ENCODE peak calls at places on chromosomes 7 and 10, in five cellular contexts. B is right lobe of liver, A is IMR-90, L is A549, N is heart left ventricle. H is an unnamed sample.

GRCh38 chr7:51017576-51018535 is 235.2 kb upstream of the GRB10 start:
- DNase-seq in B (no peak), L (no peak), A (no peak), N (peak), H (no peak)

GRCh38 chr7:2948794-2949193 is 94.9 kb downstream of the CARD11 start:
- DNase-seq in B (no peak), N (no peak), L (no peak), A (no peak), H (no peak)

GRCh38 chr7:155811560-155811894 is 736 bp downstream of the SHH start:
- DNase-seq in L (no peak), A (no peak), N (no peak), B (no peak), H (no peak)

GRCh38 chr10:104120903-104121484 is 977 bp upstream of the SFR1 start:
- DNase-seq in B (peak), N (peak), L (peak), A (peak), H (peak)

GRCh38 chr10:73095479-73096021 is 1.1 kb downstream of the P4HA1 start:
- DNase-seq in B (peak), N (peak), L (peak), A (peak), H (no peak)

GRCh38 chr10:117168135-117168674 is 29.1 kb upstream of the KCNK18 start:
- DNase-seq in B (peak), L (peak), A (peak), N (peak), H (no peak)

GRCh38 chr10:58157076-58157766 is 110.5 kb downstream of the IPMK start:
- DNase-seq in B (no peak), N (no peak), A (peak), L (peak), H (no peak)

GRCh38 chr7:7976677-7977076 is 8.1 kb downstream of the GLCCI1 start:
- DNase-seq in A (no peak), L (no peak), N (no peak), B (no peak), H (no peak)

GRCh38 chr10:105586451-105587098 is 945.5 kb downstream of the SORCS3 start:
- DNase-seq in N (no peak), L (no peak), B (no peak), A (peak), H (no peak)

GRCh38 chr10:118444016-118444415 is 101.9 kb upstream of the FAM204A start:
- DNase-seq in A (no peak), N (no peak), B (no peak), L (no peak), H (no peak)

GRCh38 chr10:89644691-89644966 is 413 bp downstream of the PANK1 start:
- DNase-seq in L (no peak), B (peak), A (no peak), N (peak), H (no peak)

GRCh38 chr7:138449580-138449979 is 10.5 kb upstream of the TRIM24 start:
- DNase-seq in B (no peak), L (peak), N (no peak), A (no peak), H (no peak)

GRCh38 chr7:117190104-117190503 is 132.8 kb downstream of the WNT2 start:
- DNase-seq in A (no peak), N (no peak), L (no peak), B (no peak), H (no peak)

GRCh38 chr7:39091774-39092173 is 114.1 kb downstream of the POU6F2 start:
- DNase-seq in N (no peak), B (no peak), A (no peak), L (no peak), H (no peak)

GRCh38 chr10:27464993-27465392 is 39.1 kb upstream of the RAB18 start:
- DNase-seq in B (no peak), A (no peak), L (no peak), N (no peak), H (no peak)

GRCh38 chr7:1142051-1142635 is 17.9 kb downstream of the ZFAND2A start:
- DNase-seq in B (peak), N (no peak), L (no peak), A (no peak), H (no peak)

GRCh38 chr10:127524869-127525268 is 24.2 kb upstream of the NPS start:
- DNase-seq in B (no peak), A (no peak), L (peak), N (no peak), H (no peak)

GRCh38 chr10:124267231-124267885 is 151.4 kb downstream of the OAT start:
- DNase-seq in N (no peak), A (no peak), L (no peak), B (no peak), H (no peak)

GRCh38 chr7:41824284-41824683 is 121.4 kb upstream of the INHBA start:
- DNase-seq in N (no peak), A (peak), B (no peak), L (no peak), H (no peak)

GRCh38 chr10:10786334-10787090 is 231.2 kb upstream of the CELF2 start:
- DNase-seq in A (peak), L (no peak), N (no peak), B (no peak), H (no peak)

GRCh38 chr10:43166879-43167490 is 28.7 kb downstream of the CSGALNACT2 start:
- DNase-seq in B (no peak), N (no peak), L (no peak), A (no peak), H (no peak)

GRCh38 chr10:90288403-90288933 is 569.4 kb downstream of the HTR7 start:
- DNase-seq in N (no peak), B (no peak), A (peak), L (no peak), H (no peak)

GRCh38 chr7:2266911-2267310 is 24.9 kb downstream of the NUDT1 start:
- DNase-seq in B (no peak), L (peak), N (no peak), A (peak), H (no peak)

GRCh38 chr10:49174261-49174925 is 13.8 kb downstream of the TMEM273 start:
- DNase-seq in B (no peak), A (no peak), N (no peak), L (no peak), H (peak)

GRCh38 chr10:29119374-29119773 is 169.5 kb upstream of the LYZL1 start:
- DNase-seq in A (peak), B (peak), N (no peak), L (peak), H (no peak)

GRCh38 chr7:29345590-29345989 is 151.0 kb downstream of the CHN2 start:
- DNase-seq in A (no peak), L (peak), N (peak), B (peak), H (no peak)

GRCh38 chr10:79444243-79445119 is 943 bp downstream of the ZCCHC24 start:
- DNase-seq in N (peak), A (peak), B (peak), L (peak), H (no peak)

GRCh38 chr7:10473569-10473968 is 500.1 kb upstream of the PHF14 start:
- DNase-seq in B (no peak), N (no peak), L (no peak), A (no peak), H (no peak)

GRCh38 chr7:121076350-121077164 is 88.0 kb downstream of the CPED1 start:
- DNase-seq in L (no peak), N (no peak), A (peak), B (no peak), H (no peak)

GRCh38 chr7:132601783-132602182 is 25.5 kb upstream of the PLXNA4 start:
- DNase-seq in B (no peak), N (no peak), L (no peak), A (no peak), H (no peak)

GRCh38 chr7:2666588-2667250 is 21.3 kb upstream of the AMZ1 start:
- DNase-seq in L (no peak), N (no peak), A (no peak), B (no peak), H (no peak)

GRCh38 chr10:125209591-125210373 is 49.4 kb upstream of the CTBP2 start:
- DNase-seq in A (peak), L (no peak), N (no peak), B (no peak), H (no peak)

GRCh38 chr7:158827411-158828342 is 1.6 kb downstream of the ESYT2 start:
- DNase-seq in L (peak), A (peak), N (no peak), B (no peak), H (no peak)

GRCh38 chr10:8060704-8061121 is 6.2 kb downstream of the GATA3 start:
- DNase-seq in L (no peak), B (no peak), N (no peak), A (no peak), H (no peak)

GRCh38 chr10:16612148-16612742 is 90.6 kb upstream of the C1QL3 start:
- DNase-seq in L (peak), B (no peak), N (no peak), A (peak), H (no peak)

GRCh38 chr10:70528726-70529362 is 50.3 kb downstream of the PALD1 start:
- DNase-seq in N (no peak), B (no peak), L (peak), A (peak), H (no peak)

GRCh38 chr7:70700935-70701425 is 431.0 kb upstream of the GALNT17 start:
- DNase-seq in B (no peak), N (no peak), L (no peak), A (no peak), H (no peak)
- TF ChIP-seq POLR2A in B (no peak), N (no peak), L (no peak), A (no peak), H (no peak)

GRCh38 chr10:119872860-119873671 is 423 bp upstream of the MCMBP start:
- DNase-seq in L (peak), A (peak), B (peak), N (peak), H (peak)
- TF ChIP-seq POLR2A in L (peak), A (no peak), B (peak), N (no peak), H (no peak)

GRCh38 chr10:75236178-75236825 is 545 bp upstream of the COMTD1 start:
- DNase-seq in L (no peak), A (no peak), B (no peak), N (no peak), H (no peak)

GRCh38 chr10:75234683-75235374 is 928 bp downstream of the COMTD1 start:
- DNase-seq in B (no peak), L (no peak), A (no peak), N (peak), H (no peak)

GRCh38 chr10:75233444-75234016 is 2.2 kb downstream of the COMTD1 start:
- DNase-seq in N (no peak), B (no peak), L (no peak), A (no peak), H (no peak)

GRCh38 chr10:75235375-75236177 is at the start of gene COMTD1:
- DNase-seq in A (peak), L (peak), B (peak), N (peak), H (no peak)

DNA sequence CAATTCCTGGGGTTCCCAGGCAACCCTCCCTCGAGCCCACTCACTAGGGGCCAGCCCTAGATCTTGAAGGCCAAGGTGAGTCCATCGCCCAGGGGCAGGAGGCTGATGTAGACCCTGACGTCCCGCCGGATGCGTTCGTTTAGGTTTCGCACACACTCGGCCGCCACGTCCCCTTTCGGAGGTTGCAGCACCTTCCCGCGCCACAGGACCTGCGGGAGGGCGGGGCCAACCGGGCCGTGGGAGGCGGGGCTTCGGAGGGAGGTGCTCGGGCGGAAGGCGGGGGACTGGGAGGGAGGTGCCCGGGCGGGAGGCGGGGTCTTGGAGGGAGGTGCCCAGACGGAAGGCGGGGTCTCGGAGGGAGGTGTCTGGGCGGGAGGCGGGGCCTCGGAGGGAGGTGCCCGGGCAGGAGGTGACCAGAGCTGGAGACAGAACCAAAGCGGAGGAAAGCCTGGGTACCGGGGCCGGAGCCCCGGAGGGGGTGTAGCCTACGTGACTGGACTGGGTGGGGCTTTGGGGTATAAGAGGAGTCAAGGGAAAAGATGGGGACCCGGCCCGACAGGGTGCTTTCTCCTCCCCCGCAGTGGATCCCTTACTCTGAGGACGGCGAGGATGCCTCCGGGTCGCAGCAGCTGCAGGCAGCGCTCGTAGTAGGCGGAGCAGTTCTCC is 1.6 kb downstream of the COMTD1 start:
- DNase-seq in A (peak), B (peak), L (peak), N (peak), H (no peak)
- TF ChIP-seq POLR2A in A (no peak), B (peak), L (peak), N (no peak), H (peak)

GRCh38 chr10:18658992-18659783 is at the start of gene ARL5B:
- DNase-seq in B (peak), L (peak), N (peak), A (peak), H (no peak)
- TF ChIP-seq POLR2A in B (peak), L (peak), N (peak), A (peak), H (no peak)

DNA sequence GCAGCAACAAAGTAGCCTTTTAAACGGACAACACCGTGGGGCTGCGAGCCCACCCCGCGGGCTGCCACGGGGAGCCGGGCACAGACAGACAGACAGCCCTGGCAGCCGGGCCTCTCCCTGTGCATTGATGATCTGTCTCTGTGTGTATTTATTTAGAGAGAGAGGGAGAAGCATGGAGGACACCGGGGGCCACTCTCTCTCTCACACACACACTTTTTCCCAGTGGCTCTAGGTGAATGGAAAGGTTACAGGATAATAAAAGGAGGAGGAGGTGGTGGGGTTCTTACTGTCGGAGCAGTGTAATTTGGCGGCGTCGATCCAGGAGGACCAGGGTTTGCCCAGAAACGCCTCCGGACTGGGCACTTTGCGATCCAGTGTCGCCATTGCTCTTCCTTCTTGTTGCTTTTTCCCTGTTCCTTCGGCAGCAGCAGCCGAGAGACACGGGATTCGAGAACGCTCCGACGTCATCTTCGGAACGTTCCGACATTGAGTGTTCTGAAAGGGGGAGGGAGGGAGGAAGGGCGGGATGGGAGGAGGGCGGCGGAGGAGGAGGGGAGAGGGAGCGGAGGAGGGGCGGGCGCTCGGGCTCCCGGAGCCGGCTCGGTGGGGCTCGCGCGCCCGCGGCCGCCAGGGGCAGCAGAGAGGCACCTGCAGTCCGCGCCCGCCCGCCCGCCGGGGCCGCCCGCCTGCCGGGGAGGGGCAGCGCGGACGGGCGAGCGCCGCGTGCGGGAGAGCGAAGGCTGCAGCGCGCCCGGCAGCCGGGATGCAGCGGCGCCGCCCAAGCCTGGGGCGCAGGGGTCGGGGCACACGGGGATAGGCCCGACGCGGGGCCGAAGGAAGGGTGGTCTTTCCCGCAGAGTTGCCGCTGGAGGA is at the start of gene ATXN7L1:
- DNase-seq in A (peak), L (peak), B (peak), N (peak), H (no peak)
- TF ChIP-seq POLR2A in A (peak), L (peak), B (no peak), N (no peak), H (peak)

DNA sequence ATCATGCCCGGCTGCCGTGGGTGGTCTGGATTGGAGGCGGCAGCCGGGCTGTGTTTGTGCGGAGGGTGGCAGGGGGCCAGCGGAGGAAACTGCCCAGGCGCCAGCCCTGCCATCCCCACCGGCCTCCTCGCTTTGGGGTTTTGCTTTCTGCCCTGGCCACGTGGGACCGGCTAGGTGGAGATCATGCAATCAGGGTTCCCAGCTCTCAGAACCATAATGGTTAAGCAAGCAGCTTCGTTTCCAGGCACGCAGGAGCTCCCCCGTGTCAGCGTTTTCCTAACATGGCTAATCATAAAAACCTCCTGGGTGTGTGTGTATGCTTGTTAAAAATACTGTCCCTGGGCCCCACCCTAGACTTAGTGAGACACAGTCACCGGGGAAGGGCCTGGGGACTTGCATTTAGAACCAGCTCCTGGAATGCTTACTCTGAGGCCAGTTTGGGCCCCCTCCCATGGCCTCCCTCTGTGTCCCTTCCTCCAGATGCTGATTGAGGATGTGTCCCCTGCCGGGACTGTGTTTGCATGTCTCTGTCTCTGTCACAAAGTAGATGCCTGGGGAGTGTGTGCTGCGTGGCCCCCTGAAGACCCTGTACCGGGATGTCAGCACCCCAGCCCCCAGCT is 119.3 kb downstream of the CUX1 start:
- DNase-seq in L (no peak), A (peak), N (peak), B (peak), H (no peak)
- TF ChIP-seq POLR2A in L (no peak), A (no peak), N (no peak), B (peak), H (no peak)

DNA sequence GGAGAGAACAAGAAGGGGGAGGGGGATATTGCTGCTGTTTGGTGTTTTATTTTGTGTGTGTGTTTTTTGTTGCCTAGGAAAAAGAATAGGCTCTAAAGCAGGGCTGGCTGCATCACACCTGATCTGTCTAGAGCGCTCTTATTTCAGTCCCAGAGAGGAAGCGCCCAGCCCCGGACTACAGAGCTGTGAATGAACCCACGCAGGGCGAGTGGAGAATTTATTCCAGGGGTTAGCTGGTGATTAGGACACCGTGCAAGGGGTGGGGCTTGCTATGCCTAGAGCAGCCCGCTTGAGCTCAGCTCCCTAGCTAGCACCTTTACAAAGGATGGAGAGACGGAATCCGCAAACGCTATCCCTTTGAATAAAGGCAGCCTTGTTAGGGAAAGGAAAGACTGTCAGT is 642 bp upstream of the FAM13C start:
- DNase-seq in L (peak), A (peak), N (peak), B (peak), H (no peak)
- TF ChIP-seq POLR2A in L (no peak), A (no peak), N (no peak), B (peak), H (no peak)

H was measured in vagina.